ENCODE peak calls at places on chromosomes 13 and 19, in six cellular contexts. O is epithelial cell of esophagus; T is lower leg skin; Y is WERI-Rb-1; J is globus pallidus; M is stimulated activated CD4-positive, alpha-beta T cell treated with anti-CD3 and anti-CD28 coated beads, Interleukin-1b, Interleukin-23, amount 100 ng/mL, for 4 hours. F is an unnamed sample.

GRCh38 chr19:38441660-38442348 is 8.3 kb downstream of the RYR1 start:
- DNase-seq in O (no peak), Y (peak), M (no peak), T (no peak), J (no peak), F (no peak)

GRCh38 chr19:2476451-2477140 is 669 bp downstream of the GADD45B start:
- DNase-seq in O (peak), T (no peak), M (peak), Y (peak), J (peak), F (no peak)

GRCh38 chr13:77698211-77699058 is 948 bp downstream of the SLAIN1 start:
- DNase-seq in M (no peak), Y (peak), O (no peak), T (no peak), J (peak), F (no peak)

GRCh38 chr19:33052352-33052972 is 12.2 kb downstream of the RHPN2 start:
- DNase-seq in Y (no peak), T (no peak), M (no peak), O (peak), J (no peak), F (no peak)

GRCh38 chr19:47572635-47573034 is 313 bp downstream of the ZNF541 start:
- DNase-seq in J (no peak), M (no peak), T (no peak), Y (no peak), O (no peak), F (no peak)

GRCh38 chr19:45403781-45404556 is 900 bp downstream of the PPP1R13L start:
- DNase-seq in J (no peak), T (peak), Y (peak), M (no peak), O (peak), F (no peak)

GRCh38 chr19:40441719-40442253 is 2.3 kb downstream of the SERTAD3 start:
- DNase-seq in T (no peak), J (no peak), M (no peak), O (no peak), Y (no peak), F (no peak)

GRCh38 chr13:98313023-98313937 is 136.2 kb upstream of the RNF113B start:
- DNase-seq in O (no peak), J (no peak), T (no peak), M (no peak), Y (no peak), F (no peak)

GRCh38 chr19:58350001-58350801 is 3.1 kb downstream of the A1BG start:
- DNase-seq in O (no peak), Y (no peak), J (no peak), T (no peak), M (no peak), F (no peak)

GRCh38 chr13:112341976-112342735 is 34.0 kb upstream of the SPACA7 start:
- DNase-seq in J (no peak), O (no peak), M (no peak), T (no peak), Y (no peak), F (no peak)

GRCh38 chr19:55486043-55486970 is 1.3 kb downstream of the NAT14 start:
- DNase-seq in Y (no peak), J (no peak), O (no peak), T (no peak), M (no peak), F (no peak)

GRCh38 chr13:51538626-51539179 is 45.6 kb upstream of the WDFY2 start:
- DNase-seq in M (no peak), O (no peak), Y (peak), J (no peak), T (no peak), F (no peak)

GRCh38 chr13:45365558-45365885 is 24.5 kb upstream of the TPT1 start:
- DNase-seq in M (no peak), T (no peak), Y (no peak), O (peak), J (no peak), F (no peak)

GRCh38 chr19:18859676-18860301 is 28.0 kb downstream of the UPF1 start:
- DNase-seq in T (no peak), Y (no peak), O (no peak), J (no peak), M (no peak), F (no peak)

GRCh38 chr19:19204181-19204580 is 967 bp upstream of the NR2C2AP start:
- DNase-seq in O (no peak), J (no peak), M (no peak), Y (no peak), T (no peak), F (no peak)

GRCh38 chr13:32209670-32210069 is 105.5 kb downstream of the ZAR1L start:
- DNase-seq in J (no peak), T (no peak), O (no peak), Y (no peak), M (no peak), F (no peak)

GRCh38 chr13:98909016-98909415 is 68.8 kb downstream of the DOCK9 start:
- DNase-seq in T (no peak), O (peak), Y (no peak), M (no peak), J (no peak), F (no peak)

GRCh38 chr13:32256243-32256642 is 58.9 kb downstream of the ZAR1L start:
- DNase-seq in Y (no peak), M (no peak), O (no peak), T (no peak), J (no peak), F (no peak)

GRCh38 chr19:9060559-9061340 is 26.1 kb upstream of the OR1M1 start:
- DNase-seq in T (no peak), Y (no peak), J (no peak), M (no peak), O (no peak), F (no peak)

F was measured in HS-5.